ENCODE peak calls at places on chromosome 17, in four cellular contexts. I, S, X and R are unnamed samples.

GRCh38 chr17:38693700-38694329 is 11.3 kb upstream of the MLLT6 start:
- DNase-seq in I (no peak), X (peak; percentile 48), S (no peak), R (no peak)

GRCh38 chr17:78182504-78182903 is 4.3 kb downstream of the TK1 start:
- DNase-seq in S (no peak), X (no peak), I (no peak), R (no peak)

GRCh38 chr17:62899349-62899748 is 66.7 kb upstream of the TANC2 start:
- DNase-seq in X (no peak), S (no peak), I (no peak), R (no peak)

GRCh38 chr17:82230627-82231311 is 1.9 kb downstream of the SLC16A3 start:
- DNase-seq in S (peak; percentile 94), I (no peak), X (peak; percentile 87), R (peak; percentile 79)

GRCh38 chr17:17792143-17792550 is 44.6 kb downstream of the SREBF1 start:
- DNase-seq in X (no peak), S (no peak), I (no peak), R (no peak)

GRCh38 chr17:56808503-56808902 is 25.2 kb downstream of the C17orf67 start:
- DNase-seq in I (no peak), X (no peak), S (no peak), R (no peak)

GRCh38 chr17:57033296-57033695 is 51.8 kb upstream of the AKAP1 start:
- DNase-seq in X (no peak), I (no peak), S (no peak), R (no peak)

GRCh38 chr17:78390241-78391050 is 12.0 kb downstream of the PGS1 start:
- DNase-seq in S (peak; percentile 35), I (no peak), X (no peak), R (peak; percentile 59)

GRCh38 chr17:7263071-7263800 is 958 bp upstream of the CLDN7 start:
- DNase-seq in S (peak; percentile 88), X (no peak), I (no peak), R (peak; percentile 46)

GRCh38 chr17:33200587-33200986 is 92.5 kb downstream of the ASIC2 start:
- DNase-seq in I (no peak), S (no peak), X (no peak), R (peak; percentile 53)

GRCh38 chr17:13557077-13557476 is 44.7 kb downstream of the HS3ST3A1 start:
- DNase-seq in S (no peak), X (no peak), I (no peak), R (no peak)

GRCh38 chr17:56099649-56100048 is 53.6 kb upstream of the ANKFN1 start:
- DNase-seq in X (no peak), I (no peak), S (no peak), R (no peak)

GRCh38 chr17:7590743-7591142 is 849 bp upstream of the SOX15 start:
- DNase-seq in S (no peak), I (no peak), X (no peak), R (peak; percentile 69)

GRCh38 chr17:65941500-65941899 is 250.4 kb downstream of the CEP112 start:
- DNase-seq in I (no peak), X (no peak), S (no peak), R (no peak)

GRCh38 chr17:4490637-4491061 is 8.0 kb upstream of the SPNS2 start:
- DNase-seq in S (no peak), I (no peak), X (no peak), R (no peak)

GRCh38 chr17:57587201-57587870 is 157.8 kb downstream of the CCDC182 start:
- DNase-seq in X (no peak), I (no peak), S (no peak), R (no peak)

GRCh38 chr17:58325289-58325726 is 3.3 kb downstream of the TSPOAP1 start:
- DNase-seq in X (no peak), I (no peak), S (no peak), R (no peak)

GRCh38 chr17:39603304-39604016 is 4.3 kb downstream of the NEUROD2 start:
- DNase-seq in I (no peak), X (no peak), S (no peak), R (no peak)

GRCh38 chr17:64004903-64005733 is 7.0 kb downstream of the PRR29 start:
- DNase-seq in S (no peak), X (no peak), I (no peak), R (no peak)

GRCh38 chr17:65662166-65662565 is 100.7 kb upstream of the AXIN2 start:
- DNase-seq in X (no peak), I (no peak), S (no peak), R (no peak)

GRCh38 chr17:40695874-40696472 is 7.6 kb downstream of the KRT24 start:
- DNase-seq in I (no peak), S (no peak), X (no peak), R (no peak)

GRCh38 chr17:81831957-81832607 is 1.0 kb downstream of the MCRIP1 start:
- DNase-seq in S (peak; percentile 54), X (no peak), I (no peak), R (no peak)

GRCh38 chr17:2706911-2707510 is 4.6 kb downstream of the CLUH start:
- DNase-seq in S (no peak), I (no peak), X (no peak), R (no peak)
- TF ChIP-seq CHD4 in S (no peak), I (no peak), X (no peak), R (no peak)

GRCh38 chr17:9330140-9330902 is 245.3 kb downstream of the STX8 start:
- DNase-seq in I (no peak), S (no peak), X (no peak), R (no peak)
- H3K4me2 ChIP-seq in I (no peak overlapping the region), S (no peak overlapping the region), X (no peak overlapping the region), R (no peak overlapping the region)

GRCh38 chr17:11889266-11889665 is 108.0 kb downstream of the ZNF18 start:
- DNase-seq in I (no peak), S (no peak), X (no peak), R (no peak)
- TF ChIP-seq MYC in I (no peak), S (no peak), X (no peak), R (no peak)

GRCh38 chr17:21400816-21401593 is 24.8 kb downstream of the KCNJ12 start:
- DNase-seq in I (no peak), X (no peak), S (no peak), R (no peak)
- TF ChIP-seq CHD4 in I (no peak), X (no peak), S (no peak), R (no peak)